ENCODE peak calls at places on chromosomes 4 and X, in six cellular contexts. One of them, this sample, is unnamed.

GRCh38 chrX:9562851-9563250 is 98.0 kb downstream of the TBL1X start:
- DNase-seq in breast epithelium: peak
- DNase-seq in psoas muscle: no peak
- DNase-seq in cardiac fibroblast: peak
- DNase-seq in ascending aorta: no peak
- DNase-seq in endodermal cell: no peak
- DNase-seq in this sample: no peak

GRCh38 chrX:72349190-72349589 is 43.5 kb upstream of the CITED1 start:
- DNase-seq in psoas muscle: no peak
- DNase-seq in breast epithelium: no peak
- DNase-seq in endodermal cell: no peak
- DNase-seq in cardiac fibroblast: peak
- DNase-seq in ascending aorta: no peak
- DNase-seq in this sample: no peak

GRCh38 chrX:39903343-39903742 is 194.4 kb downstream of the BCOR start:
- DNase-seq in endodermal cell: no peak
- DNase-seq in cardiac fibroblast: peak
- DNase-seq in breast epithelium: no peak
- DNase-seq in ascending aorta: no peak
- DNase-seq in psoas muscle: no peak
- DNase-seq in this sample: no peak

GRCh38 chrX:13669246-13669689 is 16.3 kb downstream of the TCEANC start:
- DNase-seq in endodermal cell: no peak
- DNase-seq in breast epithelium: peak
- DNase-seq in cardiac fibroblast: peak
- DNase-seq in psoas muscle: no peak
- DNase-seq in ascending aorta: no peak
- DNase-seq in this sample: peak

GRCh38 chrX:111282141-111282540 is 11.9 kb upstream of the CAPN6 start:
- DNase-seq in breast epithelium: no peak
- DNase-seq in cardiac fibroblast: no peak
- DNase-seq in ascending aorta: no peak
- DNase-seq in endodermal cell: no peak
- DNase-seq in psoas muscle: no peak
- DNase-seq in this sample: no peak

GRCh38 chr4:1048781-1049590 is 37.6 kb downstream of the FGFRL1 start:
- DNase-seq in endodermal cell: peak
- DNase-seq in cardiac fibroblast: peak
- DNase-seq in ascending aorta: no peak
- DNase-seq in breast epithelium: no peak
- DNase-seq in psoas muscle: no peak
- DNase-seq in this sample: no peak

GRCh38 chrX:109485470-109486340 is 3.8 kb upstream of the GUCY2F start:
- DNase-seq in breast epithelium: peak
- DNase-seq in endodermal cell: peak
- DNase-seq in cardiac fibroblast: peak
- DNase-seq in psoas muscle: peak
- DNase-seq in ascending aorta: peak
- DNase-seq in this sample: peak

GRCh38 chr4:82893942-82894341 is 3.0 kb upstream of the SEC31A start:
- DNase-seq in ascending aorta: no peak
- DNase-seq in psoas muscle: no peak
- DNase-seq in endodermal cell: no peak
- DNase-seq in cardiac fibroblast: no peak
- DNase-seq in breast epithelium: no peak
- DNase-seq in this sample: no peak

GRCh38 chrX:23901805-23902204 is 5.9 kb downstream of the APOO start:
- DNase-seq in ascending aorta: no peak
- DNase-seq in breast epithelium: peak
- DNase-seq in psoas muscle: no peak
- DNase-seq in endodermal cell: peak
- DNase-seq in cardiac fibroblast: peak
- DNase-seq in this sample: no peak

GRCh38 chr4:120750152-120750525 is 172.4 kb downstream of the PRDM5 start:
- DNase-seq in ascending aorta: no peak
- DNase-seq in endodermal cell: no peak
- DNase-seq in cardiac fibroblast: no peak
- DNase-seq in psoas muscle: no peak
- DNase-seq in breast epithelium: no peak
- DNase-seq in this sample: no peak

GRCh38 chr4:56314207-56314915 is 72.9 kb downstream of the AASDH start:
- DNase-seq in ascending aorta: no peak
- DNase-seq in breast epithelium: no peak
- DNase-seq in psoas muscle: no peak
- DNase-seq in endodermal cell: no peak
- DNase-seq in cardiac fibroblast: no peak
- DNase-seq in this sample: no peak

GRCh38 chrX:50054147-50054546 is 131.8 kb downstream of the CLCN5 start:
- DNase-seq in psoas muscle: no peak
- DNase-seq in ascending aorta: no peak
- DNase-seq in endodermal cell: no peak
- DNase-seq in breast epithelium: no peak
- DNase-seq in cardiac fibroblast: no peak
- DNase-seq in this sample: no peak

GRCh38 chr4:113901994-113902787 is 77.3 kb downstream of the ARSJ start:
- DNase-seq in psoas muscle: no peak
- DNase-seq in ascending aorta: no peak
- DNase-seq in breast epithelium: peak
- DNase-seq in cardiac fibroblast: no peak
- DNase-seq in endodermal cell: no peak
- DNase-seq in this sample: no peak

GRCh38 chr4:1239949-1240305 is 9.0 kb downstream of the CTBP1 start:
- DNase-seq in breast epithelium: no peak
- DNase-seq in psoas muscle: peak
- DNase-seq in cardiac fibroblast: no peak
- DNase-seq in ascending aorta: no peak
- DNase-seq in endodermal cell: no peak
- DNase-seq in this sample: no peak

GRCh38 chr4:2651546-2651945 is 104.6 kb downstream of the TNIP2 start:
- DNase-seq in ascending aorta: no peak
- DNase-seq in cardiac fibroblast: no peak
- DNase-seq in psoas muscle: no peak
- DNase-seq in breast epithelium: no peak
- DNase-seq in endodermal cell: no peak
- DNase-seq in this sample: peak

GRCh38 chr4:109589119-109589518 is 29.1 kb downstream of the MCUB start:
- DNase-seq in psoas muscle: no peak
- DNase-seq in cardiac fibroblast: no peak
- DNase-seq in breast epithelium: no peak
- DNase-seq in endodermal cell: peak
- DNase-seq in ascending aorta: no peak
- DNase-seq in this sample: no peak

GRCh38 chrX:33324099-33324498 is 112.8 kb upstream of the DMD start:
- DNase-seq in psoas muscle: no peak
- DNase-seq in ascending aorta: no peak
- DNase-seq in endodermal cell: no peak
- DNase-seq in breast epithelium: no peak
- DNase-seq in cardiac fibroblast: no peak
- DNase-seq in this sample: no peak

GRCh38 chrX:88325634-88326033 is 421.4 kb upstream of the CPXCR1 start:
- DNase-seq in psoas muscle: no peak
- DNase-seq in endodermal cell: no peak
- DNase-seq in breast epithelium: no peak
- DNase-seq in cardiac fibroblast: no peak
- DNase-seq in ascending aorta: no peak
- DNase-seq in this sample: no peak

DNA sequence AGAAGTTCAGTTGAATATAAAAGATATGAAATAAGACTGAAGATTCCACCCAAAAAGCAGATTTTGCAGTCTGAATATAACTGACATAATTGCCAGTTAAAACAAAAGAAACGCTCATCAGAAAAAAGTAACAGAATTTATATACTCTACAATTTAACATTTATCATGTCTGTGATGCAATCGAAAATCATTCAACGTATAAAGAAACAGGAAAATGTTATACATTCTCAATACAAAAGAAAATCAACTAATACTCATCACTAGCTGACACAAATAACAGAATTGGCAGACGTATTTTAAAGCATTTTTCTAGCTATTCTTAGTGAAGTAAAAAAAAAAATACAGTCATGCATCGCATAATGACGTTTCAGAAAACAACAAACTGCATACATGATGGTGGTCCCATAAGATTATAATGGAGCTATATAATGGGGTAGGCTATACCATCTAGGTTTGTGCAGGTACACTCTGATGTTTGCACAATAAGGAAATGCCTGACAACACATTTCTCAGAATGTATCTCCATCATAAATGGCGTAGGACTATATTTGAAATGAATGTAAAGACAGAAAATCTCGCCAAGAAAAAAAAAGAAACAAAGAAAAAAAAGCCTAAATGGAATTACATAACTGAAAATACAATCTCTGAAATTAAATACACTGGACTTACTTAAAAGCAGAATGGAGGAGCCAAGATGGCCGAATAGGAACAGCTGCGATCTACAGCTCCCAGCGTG is 34.3 kb downstream of the OR13H1 start:
- DNase-seq in breast epithelium: no peak
- DNase-seq in psoas muscle: no peak
- DNase-seq in endodermal cell: no peak
- DNase-seq in cardiac fibroblast: no peak
- DNase-seq in ascending aorta: no peak
- DNase-seq in this sample: no peak
- H3K4me3 ChIP-seq in breast epithelium: no peak
- H3K4me3 ChIP-seq in psoas muscle: no peak
- H3K4me3 ChIP-seq in endodermal cell: peak
- H3K4me3 ChIP-seq in cardiac fibroblast: no peak
- H3K4me3 ChIP-seq in ascending aorta: no peak
- H3K4me3 ChIP-seq in this sample: no peak

GRCh38 chrX:73913580-73913979 is 350.6 kb downstream of the CHIC1 start:
- DNase-seq in ascending aorta: no peak
- DNase-seq in breast epithelium: no peak
- DNase-seq in cardiac fibroblast: peak
- DNase-seq in endodermal cell: no peak
- DNase-seq in psoas muscle: no peak
- DNase-seq in this sample: no peak
- TF ChIP-seq CTCF in ascending aorta: no peak
- TF ChIP-seq CTCF in breast epithelium: no peak
- TF ChIP-seq CTCF in cardiac fibroblast: no peak
- TF ChIP-seq CTCF in endodermal cell: no peak
- TF ChIP-seq CTCF in psoas muscle: no peak
- TF ChIP-seq CTCF in this sample: no peak

DNA sequence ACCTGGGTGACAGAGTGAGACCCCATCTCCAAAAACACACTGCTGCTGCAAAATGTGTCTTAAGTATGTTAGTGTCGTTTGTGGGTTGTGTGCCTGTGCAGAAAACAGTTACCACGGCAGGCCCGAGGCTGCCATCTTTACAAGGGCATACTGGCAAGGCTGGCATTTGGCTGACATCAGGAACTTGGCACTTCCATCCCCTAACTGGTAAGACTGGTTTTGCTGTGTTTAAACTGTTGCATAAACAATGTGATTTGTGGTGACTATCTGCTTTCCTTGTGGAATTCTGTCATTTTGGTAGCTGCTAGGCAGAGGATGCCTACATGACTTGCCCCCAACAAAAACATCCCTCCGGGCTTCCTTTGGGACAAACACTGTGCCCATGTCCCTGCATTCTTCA is 12.3 kb downstream of the LRP2BP start:
- DNase-seq in cardiac fibroblast: no peak
- DNase-seq in breast epithelium: peak
- DNase-seq in psoas muscle: no peak
- DNase-seq in ascending aorta: no peak
- DNase-seq in endodermal cell: no peak
- DNase-seq in this sample: no peak
- H3K4me3 ChIP-seq in cardiac fibroblast: no peak
- H3K4me3 ChIP-seq in breast epithelium: no peak
- H3K4me3 ChIP-seq in psoas muscle: no peak
- H3K4me3 ChIP-seq in ascending aorta: no peak
- H3K4me3 ChIP-seq in endodermal cell: no peak
- H3K4me3 ChIP-seq in this sample: no peak

DNA sequence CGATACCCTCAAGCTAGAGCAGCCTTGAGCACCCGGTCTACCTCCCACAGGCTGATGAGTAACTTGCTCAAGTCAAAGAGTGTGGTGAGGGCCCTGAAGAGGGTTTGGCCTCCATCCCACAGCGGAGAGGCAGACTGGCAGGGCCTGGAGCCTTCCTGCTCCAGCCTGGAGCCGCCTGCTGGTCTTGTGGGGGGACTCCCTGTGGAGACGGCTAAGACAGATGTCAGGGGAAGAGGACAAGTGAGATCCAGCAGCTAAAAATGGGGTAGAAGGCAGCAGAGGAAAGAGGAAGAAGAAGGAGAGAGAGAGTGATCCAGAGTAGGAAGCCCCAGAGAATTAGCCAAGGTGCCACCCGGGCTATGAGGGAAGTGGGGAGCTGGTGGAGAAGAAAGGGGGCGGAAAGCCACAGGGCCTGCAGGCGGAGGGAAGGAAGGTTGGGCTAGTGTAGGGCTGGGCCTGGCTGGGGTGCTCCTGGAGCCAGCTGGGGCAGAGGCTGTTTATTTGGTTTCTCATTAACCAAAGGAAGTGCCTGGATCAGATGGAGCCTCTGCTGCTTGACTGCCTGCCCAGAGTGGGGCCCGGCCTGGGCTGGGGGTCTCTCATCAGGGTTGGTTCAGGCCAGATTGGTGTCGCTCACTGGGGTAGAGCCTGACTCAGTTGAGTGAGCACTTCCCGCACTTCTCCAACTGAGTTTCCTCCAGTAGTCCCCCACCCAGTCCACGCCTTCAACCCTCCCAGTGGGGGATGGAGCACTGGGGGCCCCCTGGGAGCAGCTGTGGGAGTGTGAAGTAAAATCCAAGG is 14.2 kb downstream of the EFNB1 start:
- DNase-seq in cardiac fibroblast: no peak
- DNase-seq in endodermal cell: no peak
- DNase-seq in ascending aorta: no peak
- DNase-seq in breast epithelium: no peak
- DNase-seq in psoas muscle: no peak
- DNase-seq in this sample: no peak
- TF ChIP-seq CTCF in cardiac fibroblast: no peak
- TF ChIP-seq CTCF in endodermal cell: no peak
- TF ChIP-seq CTCF in ascending aorta: no peak
- TF ChIP-seq CTCF in breast epithelium: no peak
- TF ChIP-seq CTCF in psoas muscle: no peak
- TF ChIP-seq CTCF in this sample: no peak

GRCh38 chr4:135249006-135249405 is 1047.4 kb upstream of the PABPC4L start:
- DNase-seq in breast epithelium: no peak
- DNase-seq in endodermal cell: no peak
- DNase-seq in ascending aorta: no peak
- DNase-seq in cardiac fibroblast: no peak
- DNase-seq in psoas muscle: no peak
- DNase-seq in this sample: no peak
- H3K4me3 ChIP-seq in breast epithelium: no peak
- H3K4me3 ChIP-seq in endodermal cell: no peak
- H3K4me3 ChIP-seq in ascending aorta: no peak
- H3K4me3 ChIP-seq in cardiac fibroblast: no peak
- H3K4me3 ChIP-seq in psoas muscle: no peak
- H3K4me3 ChIP-seq in this sample: no peak

DNA sequence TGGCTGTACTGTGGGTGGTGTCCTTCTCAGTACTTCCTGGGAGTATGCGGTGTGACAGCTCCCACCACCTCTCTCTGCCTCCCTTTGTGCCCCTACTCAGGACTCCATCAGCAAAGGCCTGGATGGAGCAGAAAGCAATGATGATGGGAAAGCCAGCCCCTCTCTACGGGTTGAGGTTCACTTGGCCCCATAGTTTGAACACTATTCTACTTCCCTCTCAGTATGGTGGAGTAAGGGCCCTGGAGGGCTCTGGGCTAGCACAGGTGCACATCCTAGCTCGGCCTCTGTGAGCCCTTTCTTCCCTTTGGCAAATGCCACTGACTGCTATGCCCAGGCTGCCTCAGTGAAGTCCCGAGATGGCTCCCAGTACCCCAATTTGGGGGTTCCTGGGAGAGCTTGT is 31.0 kb downstream of the PRPS1 start:
- DNase-seq in breast epithelium: no peak
- DNase-seq in cardiac fibroblast: no peak
- DNase-seq in psoas muscle: no peak
- DNase-seq in endodermal cell: no peak
- DNase-seq in ascending aorta: no peak
- DNase-seq in this sample: no peak
- TF ChIP-seq CTCF in breast epithelium: no peak
- TF ChIP-seq CTCF in cardiac fibroblast: no peak
- TF ChIP-seq CTCF in psoas muscle: no peak
- TF ChIP-seq CTCF in endodermal cell: no peak
- TF ChIP-seq CTCF in ascending aorta: no peak
- TF ChIP-seq CTCF in this sample: no peak